ENCODE peak calls at places on chromosomes 2 and 18, in five cellular contexts. S is transverse colon, K is Peyer's patch, O is tibial artery, Q is IMR-90. H is an unnamed sample. For H3K4me1, the result is how much of the 10 kb centered on the place peaks cover.

GRCh38 chr2:215506604-215506990 is 70.7 kb upstream of the FN1 start:
- DNase-seq in K (no peak), O (no peak), S (no peak), Q (no peak), H (no peak)

GRCh38 chr18:24559474-24560018 is 99.1 kb downstream of the HRH4 start:
- DNase-seq in K (no peak), Q (no peak), S (no peak), O (no peak), H (no peak)

GRCh38 chr18:58699551-58699950 is 28.3 kb downstream of the MALT1 start:
- DNase-seq in S (no peak), O (no peak), K (no peak), Q (no peak), H (no peak)

GRCh38 chr2:32977228-32977758 is 30.5 kb downstream of the LTBP1 start:
- DNase-seq in O (no peak), Q (no peak), S (peak), K (no peak), H (peak)

GRCh38 chr2:100017633-100018032 is 124.8 kb downstream of the AFF3 start:
- DNase-seq in O (no peak), Q (peak), S (no peak), K (no peak), H (no peak)

GRCh38 chr18:3660719-3661118 is 210.7 kb downstream of the TGIF1 start:
- DNase-seq in K (no peak), Q (no peak), S (no peak), O (no peak), H (no peak)

GRCh38 chr2:20623241-20623640 is 27.7 kb downstream of the HS1BP3 start:
- DNase-seq in Q (no peak), K (no peak), O (no peak), S (no peak), H (peak)

GRCh38 chr2:168169097-168169745 is 78.2 kb downstream of the STK39 start:
- DNase-seq in Q (peak), O (no peak), K (no peak), S (no peak), H (no peak)

GRCh38 chr2:112004246-112004645 is 50.8 kb upstream of the TMEM87B start:
- DNase-seq in K (peak), O (peak), Q (peak), S (peak), H (peak)

GRCh38 chr2:168044579-168044978 is 202.8 kb downstream of the STK39 start:
- DNase-seq in K (no peak), Q (no peak), O (no peak), S (no peak), H (no peak)

GRCh38 chr2:36147670-36148390 is 207.7 kb upstream of the CRIM1 start:
- DNase-seq in S (no peak), O (no peak), Q (no peak), K (no peak), H (no peak)

GRCh38 chr2:16250466-16250865 is 310.1 kb downstream of the MYCN start:
- DNase-seq in O (no peak), K (no peak), Q (no peak), S (no peak), H (no peak)

GRCh38 chr2:149167941-149168340 is 129.4 kb downstream of the LYPD6B start:
- DNase-seq in S (no peak), O (no peak), K (no peak), Q (no peak), H (no peak)

GRCh38 chr2:39705638-39706037 is 39.9 kb downstream of the TMEM178A start:
- DNase-seq in Q (no peak), O (no peak), S (no peak), K (no peak), H (peak)

GRCh38 chr2:217517402-217517801 is 485.4 kb downstream of the TNS1 start:
- DNase-seq in O (no peak), S (no peak), K (no peak), Q (no peak), H (no peak)

GRCh38 chr2:220417503-220417902 is 790.1 kb downstream of the SLC4A3 start:
- DNase-seq in S (no peak), Q (no peak), O (no peak), K (no peak), H (no peak)

GRCh38 chr2:220424561-220424960 is 797.1 kb downstream of the SLC4A3 start:
- DNase-seq in O (no peak), S (no peak), K (no peak), Q (peak), H (no peak)

GRCh38 chr2:220422676-220423075 is 795.2 kb downstream of the SLC4A3 start:
- DNase-seq in Q (no peak), K (no peak), O (no peak), S (no peak), H (no peak)
- H3K4me1 ChIP-seq in Q (under half), K (under half), O (under half), S (under half), H (under half)

GRCh38 chr2:10163498-10164486 is 41.3 kb downstream of the RRM2 start:
- DNase-seq in S (no peak), K (no peak), Q (peak), O (no peak), H (no peak)
- TF ChIP-seq CTCF in S (no peak), K (no peak), Q (no peak), O (no peak), H (no peak)

GRCh38 chr2:238936162-238937052 is 88.5 kb downstream of the TWIST2 start:
- DNase-seq in O (no peak), S (no peak), K (no peak), Q (no peak), H (no peak)
- H3K4me1 ChIP-seq in O (under half), S (under half), K (under half), Q (under half), H (under half)

GRCh38 chr18:26090130-26091046 is at the start of gene SS18:
- DNase-seq in O (peak), Q (peak), K (peak), S (peak), H (peak)
- TF ChIP-seq CTCF in O (no peak), Q (no peak), K (no peak), S (no peak), H (no peak)

DNA sequence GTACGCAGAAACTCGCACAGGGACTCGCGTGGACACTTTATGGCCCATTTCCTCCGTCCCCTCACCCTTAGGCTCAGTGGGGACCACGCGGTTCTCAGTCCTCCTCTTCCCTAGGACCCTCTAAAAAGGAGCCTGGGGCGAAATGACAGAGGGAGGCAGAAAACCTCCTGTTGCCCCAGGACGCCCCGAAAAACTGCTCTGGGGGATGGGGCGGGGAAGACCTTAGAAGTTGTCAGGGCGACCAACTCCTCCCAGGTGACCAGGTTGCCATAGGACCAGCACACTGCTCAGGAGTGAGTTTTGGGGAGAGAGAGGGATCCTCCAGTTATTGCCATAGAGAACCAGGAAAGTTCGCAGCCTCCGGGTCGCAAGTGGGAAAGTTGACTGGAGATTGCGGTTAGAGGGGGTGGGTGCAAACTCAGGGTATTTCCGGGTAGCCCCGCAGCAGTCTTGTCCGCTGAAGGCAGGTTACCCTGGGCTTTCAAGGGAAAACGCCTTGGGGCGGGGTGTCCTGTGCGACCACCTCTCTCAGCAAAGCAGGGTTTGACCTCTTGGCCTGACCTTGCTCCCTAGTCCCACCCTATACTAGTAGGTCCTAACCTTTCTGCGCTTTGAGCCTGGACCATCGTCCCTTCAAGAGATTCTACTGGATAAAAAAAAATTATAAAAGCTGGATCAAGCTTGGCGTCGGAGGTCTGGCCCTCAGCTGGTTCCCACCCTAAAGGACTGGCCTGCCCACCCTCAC is 7.8 kb upstream of the PAX3 start:
- DNase-seq in Q (no peak), K (no peak), O (no peak), S (no peak), H (no peak)
- H3K4me1 ChIP-seq in Q (under half), K (under half), O (under half), S (under half), H (under half)

GRCh38 chr2:42809876-42810125 is 17.4 kb upstream of the HAAO start:
- DNase-seq in Q (peak), S (peak), O (peak), K (peak), H (peak)
- TF ChIP-seq CTCF in Q (peak), S (no peak), O (peak), K (peak), H (no peak)

GRCh38 chr2:26043109-26043508 is 9.2 kb downstream of the RAB10 start:
- DNase-seq in S (no peak), O (no peak), Q (no peak), K (no peak), H (no peak)
- H3K4me1 ChIP-seq in S (under half), O (under half), Q (under half), K (under half), H (under half)

GRCh38 chr2:127083819-127084503 is 23.0 kb downstream of the BIN1 start:
- DNase-seq in O (peak), S (peak), K (no peak), Q (peak), H (no peak)
- TF ChIP-seq CTCF in O (no peak), S (no peak), K (no peak), Q (peak), H (no peak)

GRCh38 chr2:3519255-3520190 is at the start of gene ADI1:
- DNase-seq in K (peak), S (peak), O (peak), Q (peak), H (peak)

GRCh38 chr2:3520591-3520990 is 1.3 kb upstream of the ADI1 start:
- DNase-seq in O (no peak), K (no peak), Q (no peak), S (no peak), H (no peak)

GRCh38 chr2:3523551-3524041 is 4.3 kb upstream of the ADI1 start:
- DNase-seq in Q (peak), S (no peak), K (no peak), O (no peak), H (peak)

GRCh38 chr2:3526871-3527270 is 7.5 kb upstream of the ADI1 start:
- DNase-seq in S (no peak), O (no peak), K (no peak), Q (no peak), H (no peak)

DNA sequence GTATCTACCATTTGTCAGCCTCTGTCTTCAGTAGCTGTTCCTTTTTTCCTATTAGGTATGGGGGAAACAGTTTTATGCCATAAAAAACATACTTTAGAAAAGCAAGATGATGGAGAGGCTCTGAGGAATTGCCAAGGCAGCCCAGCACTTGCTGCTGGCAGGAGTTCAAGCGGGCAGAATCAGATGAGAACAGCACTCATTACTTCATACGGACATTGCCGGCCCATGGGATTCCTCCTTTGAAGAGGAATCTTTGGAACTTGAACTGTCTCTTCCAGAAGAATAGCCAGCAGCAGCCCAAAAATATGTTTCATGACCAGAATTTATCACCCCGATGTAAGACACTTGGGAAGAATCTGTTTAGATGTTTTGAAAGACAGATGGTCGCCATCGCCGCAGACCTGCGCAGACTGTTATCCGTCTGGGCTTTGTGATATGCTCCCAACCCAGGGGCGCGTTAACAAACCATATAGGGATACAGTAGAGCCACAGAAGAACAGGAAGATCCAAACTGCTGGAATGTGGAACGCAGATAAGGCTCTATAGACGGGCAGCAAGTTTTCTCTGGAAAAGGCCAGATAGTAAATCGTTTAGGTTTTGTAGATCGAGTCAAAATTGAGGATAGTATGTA is 3.6 kb upstream of the ADI1 start:
- DNase-seq in K (no peak), S (peak), O (no peak), Q (peak), H (peak)
- H3K4me1 ChIP-seq in K (under half), S (under half), O (under half), Q (under half), H (under half)

H was measured in body of pancreas.